ENCODE peak calls at places on chromosomes 13 and 19, in four cellular contexts. Z, W, S and P are unnamed samples.

GRCh38 chr13:71880753-71881541 is 13.9 kb upstream of the DACH1 start:
- DNase-seq in Z (no peak), S (no peak), W (no peak), P (no peak)

GRCh38 chr13:26459276-26460131 is 98.0 kb upstream of the WASF3 start:
- DNase-seq in W (peak), S (no peak), Z (peak), P (no peak)

GRCh38 chr19:31659897-31660210 is 310.6 kb upstream of the TSHZ3 start:
- DNase-seq in S (no peak), Z (no peak), W (no peak), P (no peak)

GRCh38 chr19:36169084-36169760 is 17.0 kb upstream of the COX7A1 start:
- DNase-seq in W (peak), S (no peak), Z (no peak), P (no peak)

GRCh38 chr13:29733069-29733700 is 117.2 kb downstream of the UBL3 start:
- DNase-seq in S (no peak), W (no peak), Z (no peak), P (no peak)

GRCh38 chr13:45503658-45504057 is 38.9 kb downstream of the COG3 start:
- DNase-seq in Z (no peak), S (no peak), W (no peak), P (no peak)

GRCh38 chr19:18340237-18340989 is at the start of gene PGPEP1:
- DNase-seq in Z (peak), S (peak), W (peak), P (no peak)

GRCh38 chr19:2064788-2065524 is 13.9 kb upstream of the MKNK2 start:
- DNase-seq in S (no peak), W (no peak), Z (no peak), P (no peak)

GRCh38 chr19:18274303-18274775 is at the start of gene IQCN:
- DNase-seq in W (peak), Z (no peak), S (no peak), P (peak)

GRCh38 chr19:12581100-12581499 is 29.5 kb downstream of the ZNF490 start:
- DNase-seq in W (no peak), Z (no peak), S (no peak), P (no peak)

GRCh38 chr19:45884682-45885555 is 1.0 kb downstream of the IRF2BP1 start:
- DNase-seq in S (no peak), W (no peak), Z (no peak), P (no peak)

GRCh38 chr19:45786533-45786894 is 4.2 kb upstream of the DMPK start:
- DNase-seq in S (no peak), W (no peak), Z (no peak), P (no peak)

GRCh38 chr19:17687857-17688784 is at the start of gene UNC13A:
- DNase-seq in W (peak), Z (peak), S (peak), P (no peak)

GRCh38 chr13:102903659-102904407 is 58.0 kb downstream of the ERCC5 start:
- DNase-seq in Z (peak), W (no peak), S (no peak), P (peak)
- TF ChIP-seq CTCF in Z (peak), W (no peak), S (peak), P (peak)

DNA sequence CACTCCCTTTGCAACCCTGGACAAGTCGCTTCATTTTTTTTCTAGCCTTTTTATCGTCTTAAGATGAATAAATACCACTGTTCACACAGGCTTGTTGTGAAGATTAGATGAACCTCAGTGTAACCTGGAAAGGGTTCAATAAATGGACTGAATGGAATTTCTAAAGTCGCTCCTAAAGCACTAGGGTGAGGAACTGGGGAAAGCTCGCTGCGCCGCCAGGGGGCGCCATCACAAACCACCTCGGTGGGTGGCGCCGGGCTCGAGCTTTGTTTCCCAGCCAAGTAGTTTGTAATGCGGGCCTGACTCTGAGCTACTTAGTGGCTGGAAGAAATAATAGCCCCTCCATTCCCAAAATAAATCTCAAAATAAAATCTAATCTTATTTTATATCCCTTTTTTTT is 2.2 kb upstream of the CEACAM6 start:
- DNase-seq in Z (peak), S (peak), W (peak), P (peak)
- TF ChIP-seq CTCF in Z (peak), S (peak), W (peak), P (peak)

GRCh38 chr19:47028372-47028672 is 8.7 kb downstream of the NPAS1 start:
- DNase-seq in Z (no peak), W (no peak), S (no peak), P (no peak)
- TF ChIP-seq CTCF in Z (no peak), W (no peak), S (no peak), P (no peak)

GRCh38 chr13:94952787-94953186 is 240.4 kb upstream of the SOX21 start:
- DNase-seq in W (no peak), Z (no peak), S (no peak), P (no peak)

GRCh38 chr13:94947392-94947791 is 235.0 kb upstream of the SOX21 start:
- DNase-seq in S (no peak), W (no peak), Z (no peak), P (no peak)

GRCh38 chr13:94947965-94948371 is 235.6 kb upstream of the SOX21 start:
- DNase-seq in S (no peak), W (no peak), Z (no peak), P (no peak)

GRCh38 chr13:94950303-94950702 is 238.0 kb upstream of the SOX21 start:
- DNase-seq in W (no peak), S (no peak), Z (peak), P (no peak)
- TF ChIP-seq CTCF in W (no peak), S (peak), Z (peak), P (no peak)

DNA sequence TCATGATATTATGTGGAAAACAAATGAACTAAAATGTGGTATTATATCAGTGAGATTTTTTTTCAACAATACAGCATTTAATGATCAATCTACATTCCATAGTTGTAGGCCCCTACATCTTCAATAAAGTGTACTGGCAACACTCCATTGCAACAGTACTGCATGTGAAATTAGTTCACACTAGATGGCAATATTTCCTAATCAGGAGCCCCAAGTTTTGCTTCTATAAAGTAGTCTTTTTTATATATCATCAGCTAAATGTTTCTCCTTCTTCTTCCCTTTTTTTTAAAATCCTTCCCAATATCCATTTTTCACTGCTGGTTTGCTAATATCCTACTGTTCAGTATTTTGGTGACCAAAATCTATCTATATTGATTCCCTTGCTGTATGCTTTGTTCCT is 528.3 kb upstream of the ATXN8OS start:
- DNase-seq in Z (no peak), W (no peak), S (no peak), P (no peak)
- TF ChIP-seq CTCF in Z (no peak), W (peak), S (no peak), P (no peak)

DNA sequence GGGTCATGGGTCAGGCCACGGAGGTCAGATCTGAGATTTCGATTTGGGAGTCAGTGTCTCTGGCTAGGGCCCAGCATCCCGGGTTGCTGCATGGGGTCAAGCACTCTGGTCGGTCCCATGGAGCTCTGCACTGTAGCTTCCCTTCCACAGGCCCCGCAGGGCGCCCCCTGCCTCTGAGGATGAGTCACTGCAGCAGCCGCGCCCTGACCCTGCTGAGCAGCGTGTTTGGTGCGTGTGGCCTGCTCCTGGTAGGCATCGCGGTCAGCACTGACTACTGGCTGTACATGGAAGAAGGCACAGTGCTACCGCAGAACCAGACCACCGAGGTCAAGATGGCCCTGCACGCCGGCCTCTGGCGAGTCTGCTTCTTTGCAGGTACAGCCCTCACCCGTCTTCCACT is 3.6 kb downstream of the CACNG7 start:
- DNase-seq in W (no peak), S (no peak), Z (no peak), P (no peak)
- TF ChIP-seq CTCF in W (no peak), S (peak), Z (peak), P (peak)

DNA sequence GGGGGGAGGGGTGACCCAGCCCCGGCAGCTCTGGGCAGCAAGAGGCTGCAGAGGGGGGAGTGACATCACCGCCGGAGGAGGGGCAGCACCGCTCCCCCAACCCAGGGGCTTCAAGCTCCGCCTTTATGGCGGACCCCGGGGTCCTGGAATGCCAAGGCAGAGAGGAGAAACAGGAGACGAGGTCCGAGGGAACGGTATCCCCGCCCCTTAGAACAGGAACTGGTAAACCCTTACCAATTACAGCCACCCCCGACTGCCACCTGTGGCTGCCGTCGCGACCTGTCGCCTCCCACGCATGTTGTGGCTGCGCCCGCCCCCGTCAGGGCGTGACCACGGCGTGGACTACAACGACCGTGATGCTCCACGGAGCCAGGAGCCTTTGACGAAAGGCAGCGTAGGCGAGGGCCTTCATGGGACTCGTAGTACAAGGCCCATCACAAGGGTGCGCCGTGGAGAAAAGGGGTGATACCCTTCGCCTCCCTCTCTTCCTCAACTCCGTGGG is 4.1 kb upstream of the KCNC3 start:
- DNase-seq in S (peak), Z (peak), W (peak), P (no peak)
- TF ChIP-seq CTCF in S (peak), Z (no peak), W (peak), P (no peak)

GRCh38 chr13:92187378-92187989 is 789.1 kb downstream of the GPC5 start:
- DNase-seq in W (peak), Z (peak), S (no peak), P (peak)
- TF ChIP-seq CTCF in W (peak), Z (peak), S (peak), P (peak)

GRCh38 chr19:23914402-23915286 is at the start of gene ZNF726:
- DNase-seq in Z (peak), S (peak), W (peak), P (peak)

GRCh38 chr19:23917856-23918255 is 3.2 kb downstream of the ZNF726 start:
- DNase-seq in W (peak), Z (no peak), S (no peak), P (no peak)

GRCh38 chr19:23913931-23914330 is 755 bp upstream of the ZNF726 start:
- DNase-seq in Z (no peak), S (no peak), W (no peak), P (no peak)

GRCh38 chr19:23916991-23917390 is 2.3 kb downstream of the ZNF726 start:
- DNase-seq in S (no peak), W (no peak), Z (peak), P (no peak)
- TF ChIP-seq CTCF in S (no peak), W (no peak), Z (no peak), P (no peak)

DNA sequence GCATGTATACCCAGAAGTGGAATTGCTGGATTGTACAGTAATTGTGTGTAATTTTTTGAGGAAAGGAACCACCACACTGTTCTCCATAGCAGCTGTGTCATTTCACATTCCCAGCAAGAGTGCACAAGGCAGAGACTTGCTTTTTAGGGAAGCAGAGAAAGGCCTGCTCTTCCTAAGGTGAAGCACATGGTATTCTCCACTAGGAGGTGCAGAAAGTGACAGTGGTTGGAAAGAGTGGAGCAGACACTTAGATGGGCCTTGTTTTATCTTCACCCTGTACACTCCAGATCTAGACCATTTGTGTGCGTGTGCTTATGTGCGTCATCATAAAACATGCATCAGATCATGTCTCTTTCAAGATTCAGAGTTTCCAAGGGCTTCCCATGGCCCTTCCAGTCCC is 35.0 kb downstream of the FAM124A start:
- DNase-seq in W (no peak), S (no peak), Z (no peak), P (no peak)
- TF ChIP-seq CTCF in W (no peak), S (no peak), Z (peak), P (no peak)